ENCODE peak calls at places on chromosomes 6 and 20, in six cellular contexts. One of them, this sample, is unnamed.

GRCh38 chr6:139060332-139060731 is 31.8 kb downstream of the ABRACL start:
- DNase-seq in mesendoderm: no peak
- DNase-seq in H1: no peak
- DNase-seq in neuronal stem cell: no peak
- DNase-seq in mesenchymal stem cell: peak; percentile 70
- DNase-seq in H9: no peak
- DNase-seq in this sample: peak; percentile 79

GRCh38 chr6:35019171-35019570 is 122.0 kb downstream of the TCP11 start:
- DNase-seq in mesendoderm: no peak
- DNase-seq in H1: no peak
- DNase-seq in neuronal stem cell: no peak
- DNase-seq in mesenchymal stem cell: no peak
- DNase-seq in H9: no peak
- DNase-seq in this sample: no peak

GRCh38 chr20:63498950-63499332 is at the start of gene EEF1A2:
- DNase-seq in mesendoderm: no peak
- DNase-seq in H1: no peak
- DNase-seq in neuronal stem cell: no peak
- DNase-seq in mesenchymal stem cell: no peak
- DNase-seq in H9: peak; percentile 31
- DNase-seq in this sample: no peak

GRCh38 chr6:80003841-80004198 is 629 bp upstream of the TTK start:
- DNase-seq in mesendoderm: no peak
- DNase-seq in H1: no peak
- DNase-seq in neuronal stem cell: no peak
- DNase-seq in mesenchymal stem cell: no peak
- DNase-seq in H9: peak; percentile 33
- DNase-seq in this sample: no peak

GRCh38 chr6:43020847-43021246 is 576 bp upstream of the RRP36 start:
- DNase-seq in mesendoderm: peak; percentile 86
- DNase-seq in H1: no peak
- DNase-seq in neuronal stem cell: no peak
- DNase-seq in mesenchymal stem cell: peak; percentile 44
- DNase-seq in H9: peak; percentile 78
- DNase-seq in this sample: no peak

GRCh38 chr6:133502451-133503259 is 261.5 kb downstream of the EYA4 start:
- DNase-seq in mesendoderm: peak; percentile 49
- DNase-seq in H1: no peak
- DNase-seq in neuronal stem cell: no peak
- DNase-seq in mesenchymal stem cell: peak; percentile 64
- DNase-seq in H9: no peak
- DNase-seq in this sample: peak; percentile 94

GRCh38 chr6:83051386-83052172 is 14.1 kb downstream of the UBE3D start:
- DNase-seq in mesendoderm: no peak
- DNase-seq in H1: no peak
- DNase-seq in neuronal stem cell: no peak
- DNase-seq in mesenchymal stem cell: no peak
- DNase-seq in H9: no peak
- DNase-seq in this sample: no peak

GRCh38 chr6:104527311-104527710 is 332.4 kb downstream of the HACE1 start:
- DNase-seq in mesendoderm: no peak
- DNase-seq in H1: no peak
- DNase-seq in neuronal stem cell: no peak
- DNase-seq in mesenchymal stem cell: no peak
- DNase-seq in H9: no peak
- DNase-seq in this sample: no peak

GRCh38 chr6:4356899-4357659 is 221.7 kb upstream of the ECI2 start:
- DNase-seq in mesendoderm: no peak
- DNase-seq in H1: no peak
- DNase-seq in neuronal stem cell: no peak
- DNase-seq in mesenchymal stem cell: no peak
- DNase-seq in H9: no peak
- DNase-seq in this sample: no peak

GRCh38 chr6:8041933-8042583 is 22.1 kb downstream of the BLOC1S5 start:
- DNase-seq in mesendoderm: no peak
- DNase-seq in H1: no peak
- DNase-seq in neuronal stem cell: no peak
- DNase-seq in mesenchymal stem cell: no peak
- DNase-seq in H9: no peak
- DNase-seq in this sample: no peak

GRCh38 chr6:46509063-46509462 is 17.8 kb upstream of the RCAN2 start:
- DNase-seq in mesendoderm: no peak
- DNase-seq in H1: no peak
- DNase-seq in neuronal stem cell: no peak
- DNase-seq in mesenchymal stem cell: no peak
- DNase-seq in H9: no peak
- DNase-seq in this sample: no peak

GRCh38 chr20:53707341-53708102 is 113.9 kb upstream of the ZNF217 start:
- DNase-seq in mesendoderm: no peak
- DNase-seq in H1: no peak
- DNase-seq in neuronal stem cell: no peak
- DNase-seq in mesenchymal stem cell: peak; percentile 65
- DNase-seq in H9: no peak
- DNase-seq in this sample: peak; percentile 66

GRCh38 chr6:120938876-120939231 is 395.4 kb downstream of the TBC1D32 start:
- DNase-seq in mesendoderm: no peak
- DNase-seq in H1: no peak
- DNase-seq in neuronal stem cell: no peak
- DNase-seq in mesenchymal stem cell: no peak
- DNase-seq in H9: no peak
- DNase-seq in this sample: no peak

GRCh38 chr6:136586295-136586694 is 36.1 kb upstream of the MAP7 start:
- DNase-seq in mesendoderm: no peak
- DNase-seq in H1: no peak
- DNase-seq in neuronal stem cell: no peak
- DNase-seq in mesenchymal stem cell: peak; percentile 91
- DNase-seq in H9: no peak
- DNase-seq in this sample: peak; percentile 98

DNA sequence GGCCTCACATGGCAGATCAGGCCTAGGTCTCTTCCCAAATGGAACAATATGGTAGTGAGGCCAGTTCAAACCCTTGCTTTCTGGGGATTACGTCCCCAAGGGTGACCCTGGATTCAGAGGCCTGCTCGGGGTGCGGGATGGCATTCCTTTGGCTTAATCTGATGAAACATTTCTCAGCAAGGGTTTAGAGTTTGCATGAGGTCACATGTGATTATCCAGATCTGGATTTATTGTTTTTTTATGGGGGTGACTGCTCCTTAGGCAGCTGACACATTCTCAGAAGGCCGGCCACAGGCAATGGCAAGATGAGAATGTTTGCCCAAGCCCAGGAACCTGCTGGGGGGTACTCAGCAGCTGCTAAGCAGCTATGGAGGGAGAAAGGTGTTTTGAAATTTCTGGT is 37.7 kb upstream of the FUCA2 start:
- DNase-seq in mesendoderm: no peak
- DNase-seq in H1: no peak
- DNase-seq in neuronal stem cell: no peak
- DNase-seq in mesenchymal stem cell: no peak
- DNase-seq in H9: no peak
- DNase-seq in this sample: no peak
- H3K4me1 ChIP-seq in mesendoderm: peaks cover under 1% of the 10 kb centered on the region
- H3K4me1 ChIP-seq in H1: no peaks in the 10 kb centered on the region
- H3K4me1 ChIP-seq in neuronal stem cell: no peaks in the 10 kb centered on the region
- H3K4me1 ChIP-seq in mesenchymal stem cell: peaks cover 12% of the 10 kb centered on the region
- H3K4me1 ChIP-seq in H9: no peaks in the 10 kb centered on the region
- H3K4me1 ChIP-seq in this sample: peaks cover 5% of the 10 kb centered on the region

DNA sequence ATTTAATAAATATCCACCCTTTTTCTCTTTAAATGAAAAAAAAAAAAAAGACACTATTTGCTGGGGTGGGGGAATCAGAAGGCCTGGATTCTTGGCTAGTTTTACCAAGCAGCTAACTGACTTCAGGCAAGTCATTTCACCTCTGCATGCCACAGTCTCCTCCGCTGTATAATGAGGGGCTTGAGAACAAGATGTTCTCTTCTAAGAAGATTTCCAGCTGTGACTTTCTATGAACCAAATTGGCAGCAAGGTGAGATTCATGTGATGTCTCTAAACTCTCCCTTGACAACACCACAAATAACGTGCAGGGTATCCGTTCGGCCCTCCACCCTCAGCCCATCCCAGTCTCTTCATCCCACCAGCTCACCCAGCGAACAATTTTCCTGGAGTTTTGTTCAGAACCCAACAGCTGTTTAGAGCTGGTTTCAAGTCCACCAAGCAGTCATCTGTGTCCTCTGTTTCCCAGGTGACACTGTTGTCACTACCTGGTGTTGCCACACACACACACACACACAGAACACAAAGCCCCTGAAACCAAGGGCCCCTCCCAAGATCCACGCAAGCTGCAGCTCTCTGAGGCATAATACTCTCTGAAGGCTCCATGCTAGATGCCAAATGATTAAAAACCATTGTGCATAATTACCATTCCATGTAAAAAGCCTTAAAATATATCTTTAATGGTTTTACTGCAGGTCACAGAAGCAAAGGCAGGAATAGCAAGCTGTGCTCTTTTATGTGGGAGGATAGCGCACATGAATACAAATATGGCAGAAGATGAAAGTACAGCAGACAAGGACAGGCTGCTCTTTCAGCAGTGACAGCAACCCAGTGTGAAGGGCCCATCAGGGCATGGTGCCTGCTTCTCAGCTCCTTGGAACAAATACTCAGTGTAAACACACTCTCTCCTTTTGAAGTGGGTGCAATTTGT is 48.2 kb downstream of the ARHGAP18 start:
- DNase-seq in mesendoderm: no peak
- DNase-seq in H1: no peak
- DNase-seq in neuronal stem cell: no peak
- DNase-seq in mesenchymal stem cell: no peak
- DNase-seq in H9: no peak
- DNase-seq in this sample: no peak
- H3K18ac ChIP-seq in mesendoderm: no peak overlapping the region
- H3K18ac ChIP-seq in H1: no peak overlapping the region
- H3K18ac ChIP-seq in neuronal stem cell: no peak overlapping the region
- H3K18ac ChIP-seq in mesenchymal stem cell: no peak overlapping the region
- H3K18ac ChIP-seq in H9: no peak overlapping the region
- H3K18ac ChIP-seq in this sample: no peak overlapping the region

GRCh38 chr20:348972-349841 is 2.3 kb downstream of the NRSN2 start:
- DNase-seq in mesendoderm: no peak
- DNase-seq in H1: no peak
- DNase-seq in neuronal stem cell: no peak
- DNase-seq in mesenchymal stem cell: no peak
- DNase-seq in H9: no peak
- DNase-seq in this sample: no peak

GRCh38 chr20:354298-354977 is 7.5 kb downstream of the NRSN2 start:
- DNase-seq in mesendoderm: peak; percentile 84
- DNase-seq in H1: no peak
- DNase-seq in neuronal stem cell: peak; percentile 69
- DNase-seq in mesenchymal stem cell: peak; percentile 82
- DNase-seq in H9: peak; percentile 78
- DNase-seq in this sample: peak; percentile 67

GRCh38 chr20:356745-357144 is 9.8 kb downstream of the NRSN2 start:
- DNase-seq in mesendoderm: no peak
- DNase-seq in H1: no peak
- DNase-seq in neuronal stem cell: no peak
- DNase-seq in mesenchymal stem cell: no peak
- DNase-seq in H9: no peak
- DNase-seq in this sample: no peak

GRCh38 chr20:347640-348484 is 951 bp downstream of the NRSN2 start:
- DNase-seq in mesendoderm: peak; percentile 98
- DNase-seq in H1: peak; percentile 89
- DNase-seq in neuronal stem cell: peak; percentile 94
- DNase-seq in mesenchymal stem cell: peak; percentile 98
- DNase-seq in H9: peak; percentile 97
- DNase-seq in this sample: peak; percentile 90

GRCh38 chr20:353166-353565 is 6.3 kb downstream of the NRSN2 start:
- DNase-seq in mesendoderm: no peak
- DNase-seq in H1: no peak
- DNase-seq in neuronal stem cell: no peak
- DNase-seq in mesenchymal stem cell: no peak
- DNase-seq in H9: no peak
- DNase-seq in this sample: no peak
- H3K4me1 ChIP-seq in mesendoderm: peaks cover 6% of the 10 kb centered on the region
- H3K4me1 ChIP-seq in H1: peaks cover 7% of the 10 kb centered on the region
- H3K4me1 ChIP-seq in neuronal stem cell: peaks cover 8% of the 10 kb centered on the region
- H3K4me1 ChIP-seq in mesenchymal stem cell: peaks cover 7% of the 10 kb centered on the region
- H3K4me1 ChIP-seq in H9: no peaks in the 10 kb centered on the region
- H3K4me1 ChIP-seq in this sample: peaks cover 5% of the 10 kb centered on the region

GRCh38 chr6:155813548-155813947 is 357.9 kb upstream of the NOX3 start:
- DNase-seq in mesendoderm: no peak
- DNase-seq in H1: no peak
- DNase-seq in neuronal stem cell: no peak
- DNase-seq in mesenchymal stem cell: no peak
- DNase-seq in H9: no peak
- DNase-seq in this sample: no peak
- H3K18ac ChIP-seq in mesendoderm: no peak overlapping the region
- H3K18ac ChIP-seq in H1: no peak overlapping the region
- H3K18ac ChIP-seq in neuronal stem cell: no peak overlapping the region
- H3K18ac ChIP-seq in mesenchymal stem cell: no peak overlapping the region
- H3K18ac ChIP-seq in H9: no peak overlapping the region
- H3K18ac ChIP-seq in this sample: no peak overlapping the region

DNA sequence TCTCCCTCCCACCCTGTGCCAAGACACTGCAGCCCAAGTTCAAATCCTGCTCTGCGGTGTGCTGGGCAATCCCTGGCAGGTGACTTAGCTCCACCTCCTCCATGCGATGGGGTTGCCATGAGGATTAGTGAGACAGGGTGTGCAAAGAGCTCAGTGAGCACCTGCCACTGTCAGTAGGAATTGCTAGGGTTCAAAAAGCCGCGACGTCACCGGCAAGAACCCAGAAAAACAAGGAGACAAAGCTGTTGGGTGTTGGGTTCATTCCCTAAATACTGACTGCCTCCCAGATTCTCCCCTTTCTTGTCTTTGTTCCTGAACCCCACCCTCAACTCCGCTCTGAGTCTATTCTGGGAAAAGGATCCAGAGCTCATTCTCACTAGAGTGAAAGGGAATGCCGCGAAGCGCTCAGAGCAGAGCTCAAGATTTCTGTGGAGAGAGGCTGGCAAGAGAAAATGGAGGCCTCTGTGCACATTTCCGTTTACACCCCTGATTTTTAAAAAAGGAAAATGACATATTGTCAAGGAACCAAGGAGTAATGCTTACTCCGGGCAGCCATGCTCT is 13.3 kb downstream of the PMEPA1 start:
- DNase-seq in mesendoderm: no peak
- DNase-seq in H1: no peak
- DNase-seq in neuronal stem cell: no peak
- DNase-seq in mesenchymal stem cell: no peak
- DNase-seq in H9: no peak
- DNase-seq in this sample: no peak
- H3K4me1 ChIP-seq in mesendoderm: peaks cover 12% of the 10 kb centered on the region
- H3K4me1 ChIP-seq in H1: peaks cover 6% of the 10 kb centered on the region
- H3K4me1 ChIP-seq in neuronal stem cell: no peaks in the 10 kb centered on the region
- H3K4me1 ChIP-seq in mesenchymal stem cell: peaks cover 47% of the 10 kb centered on the region
- H3K4me1 ChIP-seq in H9: peaks cover 2% of the 10 kb centered on the region
- H3K4me1 ChIP-seq in this sample: peaks cover 17% of the 10 kb centered on the region

GRCh38 chr6:143840595-143840994 is 2.5 kb upstream of the LTV1 start:
- DNase-seq in mesendoderm: no peak
- DNase-seq in H1: no peak
- DNase-seq in neuronal stem cell: no peak
- DNase-seq in mesenchymal stem cell: no peak
- DNase-seq in H9: no peak
- DNase-seq in this sample: no peak

GRCh38 chr6:143843689-143844405 is 709 bp downstream of the LTV1 start:
- DNase-seq in mesendoderm: peak; percentile 6
- DNase-seq in H1: no peak
- DNase-seq in neuronal stem cell: no peak
- DNase-seq in mesenchymal stem cell: peak; percentile 45
- DNase-seq in H9: no peak
- DNase-seq in this sample: peak; percentile 11

GRCh38 chr6:143845033-143845432 is 1.9 kb downstream of the LTV1 start:
- DNase-seq in mesendoderm: no peak
- DNase-seq in H1: no peak
- DNase-seq in neuronal stem cell: no peak
- DNase-seq in mesenchymal stem cell: no peak
- DNase-seq in H9: no peak
- DNase-seq in this sample: no peak

GRCh38 chr6:143842902-143843688 is at the start of gene LTV1:
- DNase-seq in mesendoderm: peak; percentile 98
- DNase-seq in H1: peak; percentile 88
- DNase-seq in neuronal stem cell: peak; percentile 94
- DNase-seq in mesenchymal stem cell: peak; percentile 97
- DNase-seq in H9: peak; percentile 97
- DNase-seq in this sample: peak; percentile 96

GRCh38 chr6:143842468-143842901 is 653 bp upstream of the LTV1 start:
- DNase-seq in mesendoderm: no peak
- DNase-seq in H1: no peak
- DNase-seq in neuronal stem cell: no peak
- DNase-seq in mesenchymal stem cell: no peak
- DNase-seq in H9: no peak
- DNase-seq in this sample: peak; percentile 59
- H3K18ac ChIP-seq in mesendoderm: peak overlapping the region; percentile 35
- H3K18ac ChIP-seq in H1: no peak overlapping the region
- H3K18ac ChIP-seq in neuronal stem cell: no peak overlapping the region
- H3K18ac ChIP-seq in mesenchymal stem cell: peak overlapping the region; percentile 59
- H3K18ac ChIP-seq in H9: no peak overlapping the region
- H3K18ac ChIP-seq in this sample: peak overlapping the region; percentile 93